ENCODE peak calls at places on chromosomes 4 and X, in eight cellular contexts. N is astrocyte; F is Right ventricle myocardium inferior; O is heart left ventricle; J is iris pigment epithelial cell; A is GM13976; G is CD8-positive, alpha-beta T cell; E is SW 1271. T is an unnamed sample.

GRCh38 chr4:163895369-163896005 is 401.0 kb downstream of the TMA16 start:
- DNase-seq in N (no peak), F (no peak), O (no peak), J (no peak), A (no peak), G (peak; percentile 10), E (no peak), T (no peak)

GRCh38 chr4:4680758-4681157 is 138.9 kb upstream of the STX18 start:
- DNase-seq in N (no peak), F (no peak), O (no peak), J (no peak), A (no peak), G (no peak), E (no peak), T (no peak)

GRCh38 chrX:43467608-43468234 is 188.4 kb upstream of the MAOA start:
- DNase-seq in N (no peak), F (no peak), O (no peak), J (no peak), A (no peak), G (no peak), E (no peak), T (no peak)

GRCh38 chr4:5629542-5629941 is 78.8 kb downstream of the EVC2 start:
- DNase-seq in N (no peak), F (no peak), O (no peak), J (no peak), A (no peak), G (no peak), E (no peak), T (no peak)

GRCh38 chr4:28845158-28845557 is 1875.0 kb upstream of the PCDH7 start:
- DNase-seq in N (no peak), F (no peak), O (no peak), J (no peak), A (no peak), G (no peak), E (no peak), T (no peak)

GRCh38 chrX:139126493-139126892 is 404.0 kb upstream of the F9 start:
- DNase-seq in N (no peak), F (no peak), O (no peak), J (peak; percentile 4), A (peak; percentile 2), G (no peak), E (no peak), T (no peak)

GRCh38 chr4:7894098-7894676 is 45.5 kb downstream of the AFAP1 start:
- DNase-seq in N (no peak), F (no peak), O (no peak), J (no peak), A (no peak), G (no peak), E (no peak), T (peak; percentile 86)

GRCh38 chr4:153679476-153679875 is 4.6 kb upstream of the TLR2 start:
- DNase-seq in N (no peak), F (no peak), O (peak; percentile 32), J (no peak), A (no peak), G (no peak), E (no peak), T (no peak)

GRCh38 chr4:102783006-102783405 is 22.2 kb upstream of the MANBA start:
- DNase-seq in N (no peak), F (no peak), O (no peak), J (peak; percentile 45), A (no peak), G (no peak), E (no peak), T (no peak)

GRCh38 chrX:15204130-15204751 is 65.6 kb downstream of the ASB9 start:
- DNase-seq in N (no peak), F (no peak), O (no peak), J (no peak), A (peak; percentile 27), G (no peak), E (no peak), T (no peak)

GRCh38 chrX:140509468-140510305 is 4.8 kb upstream of the SOX3 start:
- DNase-seq in N (no peak), F (no peak), O (no peak), J (no peak), A (peak; percentile 6), G (no peak), E (no peak), T (no peak)

GRCh38 chr4:8557151-8558076 is 22.8 kb upstream of the GPR78 start:
- DNase-seq in N (no peak), F (no peak), O (no peak), J (no peak), A (no peak), G (no peak), E (no peak), T (no peak)

GRCh38 chr4:152735302-152735917 is 44.1 kb downstream of the TIGD4 start:
- DNase-seq in N (peak; percentile 14), F (no peak), O (no peak), J (peak; percentile 27), A (peak; percentile 52), G (no peak), E (peak; percentile 8), T (peak; percentile 41)

GRCh38 chr4:30001628-30002027 is 718.5 kb upstream of the PCDH7 start:
- DNase-seq in N (no peak), F (no peak), O (no peak), J (no peak), A (no peak), G (no peak), E (no peak), T (no peak)

GRCh38 chr4:8078109-8078494 is 80.5 kb downstream of the ABLIM2 start:
- DNase-seq in N (no peak), F (no peak), O (no peak), J (no peak), A (no peak), G (no peak), E (no peak), T (no peak)

GRCh38 chr4:188109157-188109755 is at the start of gene TRIML2:
- DNase-seq in N (no peak), F (no peak), O (no peak), J (peak; percentile 20), A (no peak), G (no peak), E (no peak), T (peak; percentile 78)